ENCODE peak calls at places on chromosome 3, in ten cellular contexts. K, E, V, N, J, G, Q, L, S and C are unnamed samples.

GRCh38 chr3:65894679-65895078 is 144.0 kb downstream of the MAGI1 start:
- DNase-seq in K (no peak), E (no peak), V (no peak), N (no peak), J (peak), G (peak), Q (peak), L (no peak), S (peak), C (peak)

GRCh38 chr3:128807186-128807830 is 72.1 kb upstream of the ACAD9 start:
- DNase-seq in K (no peak), E (no peak), V (no peak), N (no peak), J (no peak), G (no peak), Q (peak), L (no peak), S (no peak), C (peak)

GRCh38 chr3:32816439-32817194 is 1.2 kb upstream of the TRIM71 start:
- DNase-seq in K (no peak), E (peak), V (no peak), N (peak), J (peak), G (peak), Q (peak), L (no peak), S (peak), C (no peak)

GRCh38 chr3:31947671-31948091 is 33.4 kb downstream of the OSBPL10 start:
- DNase-seq in K (no peak), E (no peak), V (no peak), N (no peak), J (peak), G (no peak), Q (peak), L (no peak), S (no peak), C (peak)

GRCh38 chr3:194447161-194447560 is 39.6 kb downstream of the ATP13A3 start:
- DNase-seq in K (no peak), E (no peak), V (no peak), N (no peak), J (no peak), G (no peak), Q (peak), L (no peak), S (no peak), C (peak)

GRCh38 chr3:112742934-112743333 is 102.0 kb upstream of the CCDC80 start:
- DNase-seq in K (no peak), E (no peak), V (no peak), N (no peak), J (no peak), G (no peak), Q (no peak), L (no peak), S (no peak), C (no peak)

GRCh38 chr3:59605318-59605717 is 555.5 kb upstream of the CFAP20DC start:
- DNase-seq in K (peak), E (no peak), V (no peak), N (no peak), J (no peak), G (no peak), Q (no peak), L (no peak), S (no peak), C (no peak)

GRCh38 chr3:30683769-30684168 is 77.4 kb downstream of the TGFBR2 start:
- DNase-seq in K (no peak), E (no peak), V (no peak), N (no peak), J (no peak), G (no peak), Q (no peak), L (no peak), S (no peak), C (no peak)

GRCh38 chr3:181726351-181727121 is 14.8 kb downstream of the SOX2 start:
- DNase-seq in K (no peak), E (peak), V (no peak), N (peak), J (no peak), G (no peak), Q (peak), L (no peak), S (no peak), C (peak)

GRCh38 chr3:177213806-177214528 is 16.7 kb upstream of the TBL1XR1 start:
- DNase-seq in K (no peak), E (no peak), V (no peak), N (no peak), J (peak), G (no peak), Q (no peak), L (no peak), S (no peak), C (no peak)

GRCh38 chr3:71580636-71581215 is 2.8 kb downstream of the FOXP1 start:
- DNase-seq in K (no peak), E (no peak), V (no peak), N (peak), J (no peak), G (no peak), Q (peak), L (no peak), S (no peak), C (peak)

DNA sequence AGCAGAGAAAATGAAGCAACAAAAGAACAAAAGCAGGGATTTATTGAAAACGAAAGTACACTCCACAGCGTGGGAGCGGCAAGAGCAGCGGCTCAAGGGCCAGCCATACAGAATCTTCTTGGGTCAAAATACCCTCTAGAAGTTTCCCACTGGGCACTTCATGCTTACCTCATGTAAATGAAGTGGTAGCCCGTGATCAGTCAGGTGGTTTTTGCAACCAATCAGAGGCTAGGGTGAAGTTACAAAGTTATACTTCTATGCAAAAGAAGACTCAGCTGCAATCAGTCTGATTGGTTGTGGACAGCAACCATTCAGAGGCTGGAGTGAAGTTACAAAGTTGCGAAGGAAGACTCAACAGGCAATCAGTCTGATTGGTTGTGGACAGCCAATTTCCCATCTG is 37.8 kb upstream of the TRH start:
- DNase-seq in K (no peak), E (no peak), V (no peak), N (no peak), J (peak), G (peak), Q (peak), L (no peak), S (peak), C (peak)
- H3K4me3 ChIP-seq in K (no peak), E (no peak), V (peak), N (no peak), J (peak), G (peak), Q (peak), L (peak), S (peak), C (peak)

GRCh38 chr3:14369675-14370669 is 32.4 kb upstream of the SLC6A6 start:
- DNase-seq in K (peak), E (no peak), V (no peak), N (peak), J (no peak), G (no peak), Q (peak), L (no peak), S (no peak), C (peak)
- TF ChIP-seq CTCF in K (peak), E (peak), V (no peak), N (no peak), J (no peak), G (no peak), Q (peak), L (no peak), S (no peak), C (peak)

DNA sequence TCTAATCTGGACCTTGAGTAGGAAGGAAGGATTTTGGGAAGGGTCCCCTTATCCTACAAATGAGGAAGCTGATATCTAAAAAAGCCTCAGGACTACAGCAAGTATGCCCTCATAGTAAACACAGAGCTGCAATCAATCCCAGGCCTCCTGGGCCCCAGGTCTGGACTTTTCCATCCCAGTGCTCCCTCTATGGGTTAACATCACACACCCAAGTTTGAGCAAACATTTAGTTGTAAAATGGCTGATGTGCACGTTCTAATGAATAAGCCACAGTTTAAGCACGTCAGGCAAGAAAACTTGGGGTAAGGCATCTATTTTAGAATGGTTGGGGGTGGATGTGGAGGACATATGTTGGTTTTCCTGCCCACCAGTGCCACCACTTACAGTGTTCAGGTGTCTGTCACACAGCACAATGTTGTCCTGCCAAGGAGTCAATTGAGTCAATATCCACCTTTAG is 44.3 kb upstream of the UBE2E1 start:
- DNase-seq in K (no peak), E (peak), V (no peak), N (peak), J (peak), G (peak), Q (peak), L (no peak), S (peak), C (peak)
- H3K4me3 ChIP-seq in K (no peak), E (no peak), V (no peak), N (no peak), J (no peak), G (no peak), Q (no peak), L (no peak), S (no peak), C (no peak)

GRCh38 chr3:11213810-11214450 is 58.3 kb upstream of the ATG7 start:
- DNase-seq in K (no peak), E (no peak), V (no peak), N (no peak), J (no peak), G (no peak), Q (no peak), L (no peak), S (no peak), C (no peak)

GRCh38 chr3:11214451-11214987 is 57.7 kb upstream of the ATG7 start:
- DNase-seq in K (no peak), E (no peak), V (no peak), N (no peak), J (no peak), G (no peak), Q (no peak), L (no peak), S (no peak), C (no peak)

GRCh38 chr3:11212784-11213183 is 58.5 kb downstream of the HRH1 start:
- DNase-seq in K (no peak), E (no peak), V (no peak), N (no peak), J (no peak), G (peak), Q (no peak), L (no peak), S (no peak), C (no peak)

GRCh38 chr3:11212301-11212613 is 58.0 kb downstream of the HRH1 start:
- DNase-seq in K (no peak), E (no peak), V (no peak), N (no peak), J (peak), G (peak), Q (peak), L (no peak), S (peak), C (peak)

DNA sequence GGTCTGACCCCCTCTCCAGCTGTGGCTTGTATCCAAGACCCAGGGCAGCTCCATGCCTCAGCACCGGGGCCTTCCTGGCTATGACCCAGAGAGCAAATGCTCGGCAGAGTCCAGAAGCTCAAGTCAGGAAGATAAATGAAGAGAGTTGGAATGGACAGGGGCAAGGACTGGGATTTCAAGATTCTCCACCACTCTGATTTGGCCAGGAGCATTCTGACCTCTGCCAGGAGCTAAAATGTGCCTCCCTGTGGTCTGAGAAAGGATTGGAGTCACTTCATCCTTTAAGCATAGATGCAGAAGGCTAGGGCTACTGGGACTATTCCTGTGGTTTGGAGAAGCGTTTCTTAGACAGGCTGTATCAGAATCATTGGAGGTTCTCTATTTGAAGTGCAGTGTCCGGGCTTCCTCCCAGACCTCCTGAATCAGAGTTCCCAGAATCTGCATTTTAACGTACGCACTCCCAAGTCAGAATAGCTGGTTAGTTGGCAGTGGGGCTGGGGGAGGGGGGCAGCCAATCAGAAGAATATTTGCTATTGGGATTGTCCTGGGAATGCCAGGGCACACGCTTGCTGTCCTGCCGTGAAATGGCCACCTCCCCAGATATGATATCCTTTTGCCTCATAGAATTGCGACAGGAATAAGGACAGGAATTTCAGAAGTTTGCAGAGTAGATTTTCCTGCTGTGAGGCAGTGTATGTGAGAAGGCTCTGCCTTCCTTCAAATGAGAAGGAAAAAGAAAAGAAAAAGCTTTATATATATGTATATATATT is 57.4 kb downstream of the HRH1 start:
- DNase-seq in K (no peak), E (no peak), V (no peak), N (no peak), J (no peak), G (peak), Q (no peak), L (no peak), S (peak), C (no peak)
- TF ChIP-seq CTCF in K (peak), E (no peak), V (no peak), N (peak), J (peak), G (peak), Q (no peak), L (no peak), S (peak), C (peak)

GRCh38 chr3:95923496-95924210 is 890.7 kb upstream of the EPHA6 start:
- DNase-seq in K (no peak), E (no peak), V (no peak), N (no peak), J (peak), G (peak), Q (peak), L (no peak), S (peak), C (peak)
- H3K4me3 ChIP-seq in K (no peak), E (no peak), V (no peak), N (no peak), J (no peak), G (peak), Q (no peak), L (no peak), S (no peak), C (no peak)

GRCh38 chr3:107822308-107822707 is 268.5 kb downstream of the CD47 start:
- DNase-seq in K (no peak), E (no peak), V (no peak), N (peak), J (no peak), G (no peak), Q (no peak), L (no peak), S (no peak), C (no peak)
- TF ChIP-seq CTCF in K (no peak), E (no peak), V (no peak), N (no peak), J (no peak), G (no peak), Q (no peak), L (no peak), S (no peak), C (no peak)

DNA sequence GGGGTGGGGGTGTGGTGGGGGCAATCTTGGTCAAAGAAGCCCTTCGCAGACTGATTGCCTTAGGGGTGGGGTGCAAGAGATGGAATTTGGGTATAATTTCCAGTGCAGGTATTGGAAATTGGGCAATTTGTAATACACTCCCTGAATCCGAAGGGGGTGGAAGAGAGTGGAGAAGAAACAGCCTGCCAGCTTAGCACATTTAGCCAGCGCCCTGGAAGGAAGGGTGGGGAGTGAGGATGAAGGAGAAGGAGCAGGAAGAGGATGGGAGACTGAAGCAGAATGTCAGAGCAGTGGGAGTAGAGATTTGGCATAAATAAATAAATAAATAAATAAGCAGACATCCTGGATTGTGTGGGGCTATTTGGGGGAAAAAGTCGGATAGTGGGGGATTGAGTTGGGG is 1.6 kb downstream of the GAP43 start:
- DNase-seq in K (no peak), E (no peak), V (no peak), N (no peak), J (no peak), G (no peak), Q (no peak), L (no peak), S (no peak), C (no peak)
- H3K4me3 ChIP-seq in K (no peak), E (no peak), V (no peak), N (no peak), J (no peak), G (no peak), Q (no peak), L (no peak), S (no peak), C (no peak)

DNA sequence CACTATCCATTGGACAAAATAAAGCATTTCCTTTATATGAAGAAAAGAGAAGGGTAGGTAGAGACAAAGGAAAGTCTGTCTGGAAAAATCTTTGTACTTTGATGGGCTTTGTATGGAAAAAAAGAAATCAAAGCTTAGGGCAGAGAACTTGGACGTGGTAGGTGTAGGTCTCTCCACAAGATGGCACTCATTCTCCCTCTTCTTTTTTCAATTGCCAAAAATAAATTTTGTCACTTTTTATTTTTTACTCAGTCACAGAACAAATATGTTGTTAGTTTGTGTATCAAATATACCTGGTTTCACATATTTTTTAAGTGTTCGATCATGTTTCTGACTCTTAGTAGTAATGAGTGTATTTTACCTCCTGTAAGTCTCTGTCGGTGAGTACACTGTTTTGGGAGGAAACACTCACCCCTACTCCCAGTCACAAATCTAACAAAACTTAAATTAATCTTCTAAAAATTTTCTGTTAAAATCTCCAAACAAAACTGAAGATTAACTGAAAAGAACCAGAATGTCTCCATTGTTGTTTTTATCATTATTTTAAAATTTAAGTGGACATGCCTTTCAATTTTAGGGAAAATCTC is 415.8 kb upstream of the GOLIM4 start:
- DNase-seq in K (no peak), E (peak), V (no peak), N (peak), J (peak), G (peak), Q (peak), L (no peak), S (peak), C (peak)
- TF ChIP-seq CTCF in K (peak), E (peak), V (peak), N (peak), J (peak), G (peak), Q (peak), L (no peak), S (peak), C (peak)

GRCh38 chr3:14440531-14441239 is 38.3 kb downstream of the SLC6A6 start:
- DNase-seq in K (no peak), E (no peak), V (no peak), N (peak), J (peak), G (peak), Q (no peak), L (no peak), S (no peak), C (no peak)
- H3K4me3 ChIP-seq in K (no peak), E (no peak), V (no peak), N (no peak), J (no peak), G (no peak), Q (no peak), L (no peak), S (no peak), C (no peak)

DNA sequence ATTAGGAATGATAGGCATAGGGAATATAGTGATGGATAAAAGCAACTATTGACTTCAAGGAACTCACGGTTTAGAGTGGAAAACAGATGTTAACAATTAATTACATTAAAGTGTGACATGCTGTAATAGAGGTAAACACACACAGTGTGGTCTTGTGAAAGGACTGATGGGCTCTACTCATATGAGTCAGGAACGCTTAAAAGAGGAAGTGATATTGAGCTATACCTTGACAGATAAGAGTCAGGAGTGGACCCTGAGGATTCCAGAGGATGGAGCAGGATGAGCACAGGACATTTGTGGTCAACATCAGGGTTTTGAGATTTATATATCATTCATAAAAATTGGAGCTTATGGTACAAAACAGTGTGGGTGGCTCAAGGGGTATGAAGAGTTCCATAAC is 11.0 kb downstream of the EXOG start:
- DNase-seq in K (no peak), E (no peak), V (no peak), N (no peak), J (no peak), G (no peak), Q (no peak), L (no peak), S (no peak), C (no peak)
- TF ChIP-seq CTCF in K (no peak), E (no peak), V (no peak), N (no peak), J (no peak), G (no peak), Q (no peak), L (no peak), S (no peak), C (no peak)